ENCODE peak calls at places on chromosomes 13 and 19, in five cellular contexts. One of them, this sample, is unnamed.

GRCh38 chr13:44429311-44429710 is 55.7 kb downstream of the SERP2 start:
- DNase-seq in iPS-NIHi11: no peak
- DNase-seq in activated CD4-positive, CD25-positive, alpha-beta regulatory T cell treated with anti-CD3 and anti-CD28 coated beads, Interleukin-2, amount 50 U/mL, for 72 hours: no peak
- DNase-seq in MG63: no peak
- DNase-seq in NCI-H774: no peak
- DNase-seq in this sample: no peak

GRCh38 chr19:55622242-55622969 is 2.0 kb downstream of the ZNF784 start:
- DNase-seq in iPS-NIHi11: peak; percentile 11
- DNase-seq in activated CD4-positive, CD25-positive, alpha-beta regulatory T cell treated with anti-CD3 and anti-CD28 coated beads, Interleukin-2, amount 50 U/mL, for 72 hours: no peak
- DNase-seq in MG63: no peak
- DNase-seq in NCI-H774: no peak
- DNase-seq in this sample: no peak

GRCh38 chr13:80037505-80037888 is 303.4 kb downstream of the SPRY2 start:
- DNase-seq in iPS-NIHi11: no peak
- DNase-seq in activated CD4-positive, CD25-positive, alpha-beta regulatory T cell treated with anti-CD3 and anti-CD28 coated beads, Interleukin-2, amount 50 U/mL, for 72 hours: no peak
- DNase-seq in MG63: peak; percentile 78
- DNase-seq in NCI-H774: no peak
- DNase-seq in this sample: no peak

GRCh38 chr13:95536629-95537241 is 15.8 kb upstream of the CLDN10 start:
- DNase-seq in iPS-NIHi11: no peak
- DNase-seq in activated CD4-positive, CD25-positive, alpha-beta regulatory T cell treated with anti-CD3 and anti-CD28 coated beads, Interleukin-2, amount 50 U/mL, for 72 hours: no peak
- DNase-seq in MG63: no peak
- DNase-seq in NCI-H774: peak; percentile 9
- DNase-seq in this sample: peak; percentile 46

GRCh38 chr13:52067237-52067636 is 42.7 kb downstream of the UTP14C start:
- DNase-seq in iPS-NIHi11: no peak
- DNase-seq in activated CD4-positive, CD25-positive, alpha-beta regulatory T cell treated with anti-CD3 and anti-CD28 coated beads, Interleukin-2, amount 50 U/mL, for 72 hours: no peak
- DNase-seq in MG63: no peak
- DNase-seq in NCI-H774: no peak
- DNase-seq in this sample: no peak

GRCh38 chr19:17938092-17938845 is 5.5 kb downstream of the CCDC124 start:
- DNase-seq in iPS-NIHi11: peak; percentile 85
- DNase-seq in activated CD4-positive, CD25-positive, alpha-beta regulatory T cell treated with anti-CD3 and anti-CD28 coated beads, Interleukin-2, amount 50 U/mL, for 72 hours: peak; percentile 84
- DNase-seq in MG63: peak; percentile 88
- DNase-seq in NCI-H774: peak; percentile 44
- DNase-seq in this sample: peak; percentile 75

GRCh38 chr19:32316034-32316433 is 29.4 kb upstream of the ZNF507 start:
- DNase-seq in iPS-NIHi11: peak; percentile 40
- DNase-seq in activated CD4-positive, CD25-positive, alpha-beta regulatory T cell treated with anti-CD3 and anti-CD28 coated beads, Interleukin-2, amount 50 U/mL, for 72 hours: no peak
- DNase-seq in MG63: no peak
- DNase-seq in NCI-H774: no peak
- DNase-seq in this sample: no peak

GRCh38 chr19:51460164-51460992 is 2.1 kb upstream of the SIGLEC8 start:
- DNase-seq in iPS-NIHi11: peak; percentile 67
- DNase-seq in activated CD4-positive, CD25-positive, alpha-beta regulatory T cell treated with anti-CD3 and anti-CD28 coated beads, Interleukin-2, amount 50 U/mL, for 72 hours: peak; percentile 15
- DNase-seq in MG63: no peak
- DNase-seq in NCI-H774: peak; percentile 6
- DNase-seq in this sample: no peak

GRCh38 chr13:48891586-48891985 is 84.1 kb upstream of the FNDC3A start:
- DNase-seq in iPS-NIHi11: no peak
- DNase-seq in activated CD4-positive, CD25-positive, alpha-beta regulatory T cell treated with anti-CD3 and anti-CD28 coated beads, Interleukin-2, amount 50 U/mL, for 72 hours: no peak
- DNase-seq in MG63: peak; percentile 24
- DNase-seq in NCI-H774: no peak
- DNase-seq in this sample: no peak

GRCh38 chr13:63048648-63049047 is 1633.0 kb upstream of the PCDH20 start:
- DNase-seq in iPS-NIHi11: no peak
- DNase-seq in activated CD4-positive, CD25-positive, alpha-beta regulatory T cell treated with anti-CD3 and anti-CD28 coated beads, Interleukin-2, amount 50 U/mL, for 72 hours: no peak
- DNase-seq in MG63: no peak
- DNase-seq in NCI-H774: no peak
- DNase-seq in this sample: no peak

GRCh38 chr19:34974631-34975030 is 10.6 kb upstream of the ZNF792 start:
- DNase-seq in iPS-NIHi11: no peak
- DNase-seq in activated CD4-positive, CD25-positive, alpha-beta regulatory T cell treated with anti-CD3 and anti-CD28 coated beads, Interleukin-2, amount 50 U/mL, for 72 hours: no peak
- DNase-seq in MG63: no peak
- DNase-seq in NCI-H774: no peak
- DNase-seq in this sample: no peak

GRCh38 chr19:46903458-46903857 is 42.7 kb downstream of the ARHGAP35 start:
- DNase-seq in iPS-NIHi11: no peak
- DNase-seq in activated CD4-positive, CD25-positive, alpha-beta regulatory T cell treated with anti-CD3 and anti-CD28 coated beads, Interleukin-2, amount 50 U/mL, for 72 hours: no peak
- DNase-seq in MG63: no peak
- DNase-seq in NCI-H774: no peak
- DNase-seq in this sample: no peak

GRCh38 chr19:57443121-57443696 is 8.1 kb downstream of the ZNF749 start:
- DNase-seq in iPS-NIHi11: no peak
- DNase-seq in activated CD4-positive, CD25-positive, alpha-beta regulatory T cell treated with anti-CD3 and anti-CD28 coated beads, Interleukin-2, amount 50 U/mL, for 72 hours: no peak
- DNase-seq in MG63: no peak
- DNase-seq in NCI-H774: no peak
- DNase-seq in this sample: no peak

GRCh38 chr13:26821766-26822165 is 61.2 kb upstream of the GPR12 start:
- DNase-seq in iPS-NIHi11: no peak
- DNase-seq in activated CD4-positive, CD25-positive, alpha-beta regulatory T cell treated with anti-CD3 and anti-CD28 coated beads, Interleukin-2, amount 50 U/mL, for 72 hours: no peak
- DNase-seq in MG63: no peak
- DNase-seq in NCI-H774: no peak
- DNase-seq in this sample: no peak

GRCh38 chr19:4849019-4849418 is 17.5 kb upstream of the TICAM1 start:
- DNase-seq in iPS-NIHi11: no peak
- DNase-seq in activated CD4-positive, CD25-positive, alpha-beta regulatory T cell treated with anti-CD3 and anti-CD28 coated beads, Interleukin-2, amount 50 U/mL, for 72 hours: no peak
- DNase-seq in MG63: no peak
- DNase-seq in NCI-H774: no peak
- DNase-seq in this sample: no peak

GRCh38 chr13:72652681-72653080 is 74.7 kb downstream of the MZT1 start:
- DNase-seq in iPS-NIHi11: no peak
- DNase-seq in activated CD4-positive, CD25-positive, alpha-beta regulatory T cell treated with anti-CD3 and anti-CD28 coated beads, Interleukin-2, amount 50 U/mL, for 72 hours: no peak
- DNase-seq in MG63: no peak
- DNase-seq in NCI-H774: no peak
- DNase-seq in this sample: no peak

GRCh38 chr19:15124572-15125231 is 17.5 kb downstream of the SYDE1 start:
- DNase-seq in iPS-NIHi11: peak; percentile 82
- DNase-seq in activated CD4-positive, CD25-positive, alpha-beta regulatory T cell treated with anti-CD3 and anti-CD28 coated beads, Interleukin-2, amount 50 U/mL, for 72 hours: peak; percentile 40
- DNase-seq in MG63: no peak
- DNase-seq in NCI-H774: no peak
- DNase-seq in this sample: no peak

GRCh38 chr19:50330365-50331078 is 1.3 kb upstream of the KCNC3 start:
- DNase-seq in iPS-NIHi11: peak; percentile 76
- DNase-seq in activated CD4-positive, CD25-positive, alpha-beta regulatory T cell treated with anti-CD3 and anti-CD28 coated beads, Interleukin-2, amount 50 U/mL, for 72 hours: peak; percentile 71
- DNase-seq in MG63: peak; percentile 54
- DNase-seq in NCI-H774: peak; percentile 88
- DNase-seq in this sample: peak; percentile 52

GRCh38 chr19:5934779-5935472 is 20.9 kb downstream of the CAPS start:
- DNase-seq in iPS-NIHi11: no peak
- DNase-seq in activated CD4-positive, CD25-positive, alpha-beta regulatory T cell treated with anti-CD3 and anti-CD28 coated beads, Interleukin-2, amount 50 U/mL, for 72 hours: no peak
- DNase-seq in MG63: no peak
- DNase-seq in NCI-H774: no peak
- DNase-seq in this sample: no peak

GRCh38 chr13:84430015-84430414 is 547.7 kb upstream of the SLITRK1 start:
- DNase-seq in iPS-NIHi11: no peak
- DNase-seq in activated CD4-positive, CD25-positive, alpha-beta regulatory T cell treated with anti-CD3 and anti-CD28 coated beads, Interleukin-2, amount 50 U/mL, for 72 hours: no peak
- DNase-seq in MG63: no peak
- DNase-seq in NCI-H774: no peak
- DNase-seq in this sample: no peak

GRCh38 chr13:78603240-78603947 is at the start of gene POU4F1:
- DNase-seq in iPS-NIHi11: peak; percentile 89
- DNase-seq in activated CD4-positive, CD25-positive, alpha-beta regulatory T cell treated with anti-CD3 and anti-CD28 coated beads, Interleukin-2, amount 50 U/mL, for 72 hours: peak; percentile 60
- DNase-seq in MG63: peak; percentile 51
- DNase-seq in NCI-H774: peak; percentile 68
- DNase-seq in this sample: no peak

GRCh38 chr19:17616961-17617806 is 61.7 kb downstream of the COLGALT1 start:
- DNase-seq in iPS-NIHi11: peak; percentile 82
- DNase-seq in activated CD4-positive, CD25-positive, alpha-beta regulatory T cell treated with anti-CD3 and anti-CD28 coated beads, Interleukin-2, amount 50 U/mL, for 72 hours: no peak
- DNase-seq in MG63: peak; percentile 16
- DNase-seq in NCI-H774: no peak
- DNase-seq in this sample: peak; percentile 81

GRCh38 chr13:48493851-48494250 is 39.0 kb downstream of the RCBTB2 start:
- DNase-seq in iPS-NIHi11: no peak
- DNase-seq in activated CD4-positive, CD25-positive, alpha-beta regulatory T cell treated with anti-CD3 and anti-CD28 coated beads, Interleukin-2, amount 50 U/mL, for 72 hours: no peak
- DNase-seq in MG63: no peak
- DNase-seq in NCI-H774: no peak
- DNase-seq in this sample: peak; percentile 39

GRCh38 chr13:112910016-112910415 is 59.0 kb upstream of the MCF2L start:
- DNase-seq in iPS-NIHi11: no peak
- DNase-seq in activated CD4-positive, CD25-positive, alpha-beta regulatory T cell treated with anti-CD3 and anti-CD28 coated beads, Interleukin-2, amount 50 U/mL, for 72 hours: no peak
- DNase-seq in MG63: no peak
- DNase-seq in NCI-H774: no peak
- DNase-seq in this sample: no peak

GRCh38 chr13:64993514-64994164 is 2236.5 kb downstream of the PCDH9 start:
- DNase-seq in iPS-NIHi11: no peak
- DNase-seq in activated CD4-positive, CD25-positive, alpha-beta regulatory T cell treated with anti-CD3 and anti-CD28 coated beads, Interleukin-2, amount 50 U/mL, for 72 hours: no peak
- DNase-seq in MG63: no peak
- DNase-seq in NCI-H774: no peak
- DNase-seq in this sample: no peak

GRCh38 chr13:98738213-98738612 is 14.3 kb downstream of the SLC15A1 start:
- DNase-seq in iPS-NIHi11: no peak
- DNase-seq in activated CD4-positive, CD25-positive, alpha-beta regulatory T cell treated with anti-CD3 and anti-CD28 coated beads, Interleukin-2, amount 50 U/mL, for 72 hours: no peak
- DNase-seq in MG63: no peak
- DNase-seq in NCI-H774: no peak
- DNase-seq in this sample: no peak

GRCh38 chr13:44837250-44837649 is 152.0 kb downstream of the NUFIP1 start:
- DNase-seq in iPS-NIHi11: no peak
- DNase-seq in activated CD4-positive, CD25-positive, alpha-beta regulatory T cell treated with anti-CD3 and anti-CD28 coated beads, Interleukin-2, amount 50 U/mL, for 72 hours: no peak
- DNase-seq in MG63: no peak
- DNase-seq in NCI-H774: no peak
- DNase-seq in this sample: no peak

This sample was measured in PC-9.